ENCODE peak calls at places on chromosomes 2 and 18, in six cellular contexts. One of them, this sample, is unnamed.

GRCh38 chr2:14123436-14124103 is 508.9 kb upstream of the LRATD1 start:
- DNase-seq in iPS DF 6.9: no peak
- DNase-seq in stomach: no peak
- DNase-seq in hepatocyte: no peak
- DNase-seq in trophoblast cell: no peak
- DNase-seq in PC-3: no peak
- DNase-seq in this sample: no peak

GRCh38 chr18:13136689-13137040 is 81.9 kb upstream of the LDLRAD4 start:
- DNase-seq in iPS DF 6.9: no peak
- DNase-seq in stomach: no peak
- DNase-seq in hepatocyte: no peak
- DNase-seq in trophoblast cell: no peak
- DNase-seq in PC-3: no peak
- DNase-seq in this sample: no peak

GRCh38 chr2:235560345-235560744 is 66.5 kb downstream of the AGAP1 start:
- DNase-seq in iPS DF 6.9: no peak
- DNase-seq in stomach: no peak
- DNase-seq in hepatocyte: no peak
- DNase-seq in trophoblast cell: no peak
- DNase-seq in PC-3: no peak
- DNase-seq in this sample: no peak

GRCh38 chr2:241724975-241725870 is 9.2 kb upstream of the D2HGDH start:
- DNase-seq in iPS DF 6.9: no peak
- DNase-seq in stomach: no peak
- DNase-seq in hepatocyte: no peak
- DNase-seq in trophoblast cell: no peak
- DNase-seq in PC-3: no peak
- DNase-seq in this sample: peak; percentile 42

GRCh38 chr2:182360012-182360662 is 66.7 kb downstream of the PDE1A start:
- DNase-seq in iPS DF 6.9: no peak
- DNase-seq in stomach: peak; percentile 60
- DNase-seq in hepatocyte: peak; percentile 14
- DNase-seq in trophoblast cell: no peak
- DNase-seq in PC-3: peak; percentile 15
- DNase-seq in this sample: no peak

GRCh38 chr2:227397562-227397961 is 9.8 kb upstream of the SCYGR1 start:
- DNase-seq in iPS DF 6.9: no peak
- DNase-seq in stomach: no peak
- DNase-seq in hepatocyte: no peak
- DNase-seq in trophoblast cell: no peak
- DNase-seq in PC-3: no peak
- DNase-seq in this sample: no peak

GRCh38 chr2:22276696-22277095 is 1108.3 kb upstream of the KLHL29 start:
- DNase-seq in iPS DF 6.9: no peak
- DNase-seq in stomach: no peak
- DNase-seq in hepatocyte: no peak
- DNase-seq in trophoblast cell: no peak
- DNase-seq in PC-3: no peak
- DNase-seq in this sample: peak; percentile 3

GRCh38 chr2:9138507-9139085 is 68.0 kb upstream of the ASAP2 start:
- DNase-seq in iPS DF 6.9: peak; percentile 67
- DNase-seq in stomach: no peak
- DNase-seq in hepatocyte: peak; percentile 47
- DNase-seq in trophoblast cell: no peak
- DNase-seq in PC-3: no peak
- DNase-seq in this sample: no peak

GRCh38 chr2:96527052-96527964 is 9.2 kb upstream of the ARID5A start:
- DNase-seq in iPS DF 6.9: no peak
- DNase-seq in stomach: no peak
- DNase-seq in hepatocyte: peak; percentile 65
- DNase-seq in trophoblast cell: no peak
- DNase-seq in PC-3: no peak
- DNase-seq in this sample: no peak

GRCh38 chr2:149587950-149588487 is 444 bp upstream of the MMADHC start:
- DNase-seq in iPS DF 6.9: no peak
- DNase-seq in stomach: no peak
- DNase-seq in hepatocyte: no peak
- DNase-seq in trophoblast cell: no peak
- DNase-seq in PC-3: no peak
- DNase-seq in this sample: no peak

GRCh38 chr2:44937688-44938240 is 3.7 kb upstream of the SIX3 start:
- DNase-seq in iPS DF 6.9: no peak
- DNase-seq in stomach: no peak
- DNase-seq in hepatocyte: no peak
- DNase-seq in trophoblast cell: no peak
- DNase-seq in PC-3: no peak
- DNase-seq in this sample: no peak

GRCh38 chr2:208049006-208049405 is 23.7 kb upstream of the PLEKHM3 start:
- DNase-seq in iPS DF 6.9: no peak
- DNase-seq in stomach: no peak
- DNase-seq in hepatocyte: no peak
- DNase-seq in trophoblast cell: no peak
- DNase-seq in PC-3: no peak
- DNase-seq in this sample: no peak

GRCh38 chr2:240435457-240435954 is at the start of gene GPC1:
- DNase-seq in iPS DF 6.9: no peak
- DNase-seq in stomach: peak; percentile 74
- DNase-seq in hepatocyte: peak; percentile 94
- DNase-seq in trophoblast cell: peak; percentile 56
- DNase-seq in PC-3: peak; percentile 83
- DNase-seq in this sample: peak; percentile 18

GRCh38 chr18:54149078-54149697 is 75.3 kb downstream of the MBD2 start:
- DNase-seq in iPS DF 6.9: no peak
- DNase-seq in stomach: no peak
- DNase-seq in hepatocyte: peak; percentile 56
- DNase-seq in trophoblast cell: peak; percentile 82
- DNase-seq in PC-3: peak; percentile 91
- DNase-seq in this sample: no peak

GRCh38 chr2:196131949-196132925 is 39.1 kb downstream of the STK17B start:
- DNase-seq in iPS DF 6.9: no peak
- DNase-seq in stomach: no peak
- DNase-seq in hepatocyte: no peak
- DNase-seq in trophoblast cell: peak; percentile 11
- DNase-seq in PC-3: no peak
- DNase-seq in this sample: no peak

DNA sequence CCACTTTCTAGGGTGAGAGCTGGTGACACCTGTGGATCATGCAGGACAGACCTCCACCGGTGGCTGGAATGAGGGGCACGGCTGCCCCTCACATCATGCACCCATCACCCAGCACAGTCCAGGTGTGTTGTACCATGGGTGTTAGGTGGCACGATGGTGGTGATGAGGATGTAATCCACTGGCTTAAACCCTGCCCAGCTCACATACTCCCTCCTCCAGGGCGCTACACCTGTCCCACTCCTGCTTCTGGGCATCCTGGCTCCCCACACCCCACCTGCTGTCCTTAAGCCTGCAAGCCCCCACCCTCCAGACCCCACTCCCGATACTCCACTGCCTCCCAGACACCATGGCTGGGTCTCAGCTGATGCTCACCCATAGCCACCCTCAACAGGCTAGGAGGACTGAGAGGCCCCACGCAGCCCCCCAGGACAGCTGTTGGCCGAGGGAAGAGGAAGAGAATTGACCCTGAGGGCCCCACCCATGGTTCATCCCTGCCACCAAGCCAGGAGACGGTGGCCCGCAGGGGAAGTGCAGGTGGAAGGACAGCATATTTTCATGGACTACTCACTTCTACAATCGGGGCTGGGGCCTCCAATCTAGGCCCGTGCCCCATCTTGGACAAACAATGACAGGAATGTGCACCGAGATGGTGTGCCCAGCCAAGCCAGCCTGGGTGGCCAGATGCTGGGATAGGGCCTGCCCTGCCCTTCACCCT is 34.3 kb downstream of the MAL start:
- DNase-seq in iPS DF 6.9: no peak
- DNase-seq in stomach: peak; percentile 17
- DNase-seq in hepatocyte: no peak
- DNase-seq in trophoblast cell: peak; percentile 27
- DNase-seq in PC-3: peak; percentile 84
- DNase-seq in this sample: no peak
- H3K27ac ChIP-seq in iPS DF 6.9: no peak overlapping the region
- H3K27ac ChIP-seq in stomach: no peak overlapping the region
- H3K27ac ChIP-seq in hepatocyte: no peak overlapping the region
- H3K27ac ChIP-seq in trophoblast cell: no peak overlapping the region
- H3K27ac ChIP-seq in PC-3: peak overlapping the region; percentile 22
- H3K27ac ChIP-seq in this sample: no peak overlapping the region

DNA sequence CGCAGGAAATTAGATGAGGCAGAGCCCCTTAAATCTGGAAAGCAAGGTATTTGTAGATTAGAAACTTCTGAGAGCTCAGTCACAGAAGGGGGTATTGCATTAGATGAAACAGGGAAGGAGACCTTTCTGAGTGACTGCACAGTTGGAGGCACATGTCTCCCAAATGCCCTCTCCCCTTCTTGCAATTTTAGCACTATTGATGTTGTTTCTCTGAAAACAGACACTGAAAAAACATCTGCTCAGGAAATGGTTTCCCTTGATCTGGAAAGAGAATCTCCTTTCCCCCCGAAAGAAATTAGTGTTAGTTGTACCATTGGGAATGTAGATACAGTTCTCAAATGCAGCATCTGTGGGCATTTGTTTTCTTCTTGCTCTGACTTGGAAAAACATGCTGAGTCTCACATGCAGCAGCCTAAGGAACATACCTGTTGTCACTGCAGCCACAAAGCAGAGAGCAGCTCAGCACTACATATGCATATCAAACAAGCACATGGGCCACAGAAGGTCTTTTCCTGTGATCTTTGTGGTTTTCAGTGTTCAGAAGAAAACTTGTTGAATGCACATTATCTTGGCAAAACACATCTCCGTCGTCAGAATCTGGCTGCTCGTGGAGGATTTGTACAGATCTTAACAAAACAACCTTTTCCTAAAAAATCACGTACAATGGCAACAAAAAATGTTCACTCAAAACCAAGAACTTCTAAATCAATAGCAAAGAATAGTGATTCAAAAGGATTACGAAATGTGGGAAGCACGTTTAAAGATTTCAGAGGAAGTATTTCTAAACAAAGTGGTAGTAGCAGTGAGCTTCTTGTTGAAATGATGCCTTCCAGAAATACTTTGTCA is 33.8 kb downstream of the ZNF407 start:
- DNase-seq in iPS DF 6.9: no peak
- DNase-seq in stomach: no peak
- DNase-seq in hepatocyte: no peak
- DNase-seq in trophoblast cell: no peak
- DNase-seq in PC-3: no peak
- DNase-seq in this sample: peak; percentile 27
- H3K27ac ChIP-seq in iPS DF 6.9: no peak overlapping the region
- H3K27ac ChIP-seq in stomach: peak overlapping the region; percentile 11
- H3K27ac ChIP-seq in hepatocyte: no peak overlapping the region
- H3K27ac ChIP-seq in trophoblast cell: no peak overlapping the region
- H3K27ac ChIP-seq in PC-3: no peak overlapping the region
- H3K27ac ChIP-seq in this sample: no peak overlapping the region

GRCh38 chr18:25351773-25352628 is at the start of gene ZNF521:
- DNase-seq in iPS DF 6.9: no peak
- DNase-seq in stomach: peak; percentile 70
- DNase-seq in hepatocyte: peak; percentile 90
- DNase-seq in trophoblast cell: peak; percentile 3
- DNase-seq in PC-3: peak; percentile 51
- DNase-seq in this sample: no peak

GRCh38 chr18:25350561-25351201 is 1.3 kb downstream of the ZNF521 start:
- DNase-seq in iPS DF 6.9: no peak
- DNase-seq in stomach: no peak
- DNase-seq in hepatocyte: peak; percentile 70
- DNase-seq in trophoblast cell: no peak
- DNase-seq in PC-3: no peak
- DNase-seq in this sample: no peak

GRCh38 chr18:25349926-25350560 is 1.9 kb downstream of the ZNF521 start:
- DNase-seq in iPS DF 6.9: no peak
- DNase-seq in stomach: no peak
- DNase-seq in hepatocyte: peak; percentile 31
- DNase-seq in trophoblast cell: no peak
- DNase-seq in PC-3: no peak
- DNase-seq in this sample: no peak

GRCh38 chr18:25352629-25353005 is 651 bp upstream of the ZNF521 start:
- DNase-seq in iPS DF 6.9: no peak
- DNase-seq in stomach: no peak
- DNase-seq in hepatocyte: no peak
- DNase-seq in trophoblast cell: no peak
- DNase-seq in PC-3: no peak
- DNase-seq in this sample: no peak

GRCh38 chr18:25351280-25351772 is 640 bp downstream of the ZNF521 start:
- DNase-seq in iPS DF 6.9: no peak
- DNase-seq in stomach: no peak
- DNase-seq in hepatocyte: no peak
- DNase-seq in trophoblast cell: no peak
- DNase-seq in PC-3: no peak
- DNase-seq in this sample: no peak
- H3K27ac ChIP-seq in iPS DF 6.9: no peak overlapping the region
- H3K27ac ChIP-seq in stomach: peak overlapping the region; percentile 90
- H3K27ac ChIP-seq in hepatocyte: peak overlapping the region; percentile 86
- H3K27ac ChIP-seq in trophoblast cell: peak overlapping the region; percentile 99
- H3K27ac ChIP-seq in PC-3: no peak overlapping the region
- H3K27ac ChIP-seq in this sample: no peak overlapping the region

DNA sequence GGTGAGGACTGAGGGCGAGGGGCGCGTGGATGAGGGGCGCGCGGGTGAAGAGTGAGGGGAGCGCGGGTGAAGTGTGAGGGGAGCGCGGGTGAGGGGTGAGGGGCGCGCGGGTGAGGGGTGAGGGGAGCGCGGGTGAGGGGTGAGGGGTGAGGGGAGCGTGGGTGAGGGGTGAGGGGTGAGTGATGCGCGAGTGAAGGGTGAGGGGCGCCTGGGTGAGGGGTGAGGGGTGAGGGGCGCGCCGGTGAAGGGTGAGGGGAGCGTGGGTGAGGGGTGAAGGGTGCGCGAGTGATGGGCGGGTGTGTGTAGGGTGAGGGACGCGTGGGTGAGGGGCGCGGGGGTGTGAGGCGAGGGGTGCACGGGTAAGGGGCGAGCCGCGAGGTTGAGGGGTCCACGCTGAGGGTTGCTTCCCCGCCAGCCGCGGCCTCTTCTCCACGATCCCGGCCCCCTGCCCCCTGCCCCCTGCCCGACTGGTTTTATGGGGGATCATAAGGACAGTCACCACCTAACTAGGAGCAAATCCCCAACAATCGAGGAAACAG is 1.1 kb upstream of the SLC66A2 start:
- DNase-seq in iPS DF 6.9: no peak
- DNase-seq in stomach: peak; percentile 24
- DNase-seq in hepatocyte: no peak
- DNase-seq in trophoblast cell: no peak
- DNase-seq in PC-3: no peak
- DNase-seq in this sample: no peak
- H3K27ac ChIP-seq in iPS DF 6.9: no peak overlapping the region
- H3K27ac ChIP-seq in stomach: no peak overlapping the region
- H3K27ac ChIP-seq in hepatocyte: no peak overlapping the region
- H3K27ac ChIP-seq in trophoblast cell: no peak overlapping the region
- H3K27ac ChIP-seq in PC-3: no peak overlapping the region
- H3K27ac ChIP-seq in this sample: peak overlapping the region; percentile 79

DNA sequence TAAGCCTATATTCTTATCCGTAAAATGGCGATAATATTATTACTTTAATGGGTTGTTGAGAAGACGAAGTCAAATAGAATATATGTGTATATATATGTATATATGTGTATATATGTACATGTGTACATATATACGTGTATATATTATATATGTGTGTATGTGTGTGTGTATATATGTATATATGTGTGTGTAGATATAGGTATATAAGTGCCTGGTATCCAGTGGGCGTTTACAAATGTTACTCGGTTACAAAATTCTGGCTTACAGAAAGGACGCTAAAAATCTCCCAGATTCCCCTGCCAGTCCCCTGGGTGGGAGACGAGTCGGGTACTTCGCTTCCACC is 295 bp upstream of the MTX2 start:
- DNase-seq in iPS DF 6.9: no peak
- DNase-seq in stomach: no peak
- DNase-seq in hepatocyte: no peak
- DNase-seq in trophoblast cell: no peak
- DNase-seq in PC-3: no peak
- DNase-seq in this sample: no peak
- H3K27ac ChIP-seq in iPS DF 6.9: no peak overlapping the region
- H3K27ac ChIP-seq in stomach: peak overlapping the region; percentile 92
- H3K27ac ChIP-seq in hepatocyte: peak overlapping the region; percentile 96
- H3K27ac ChIP-seq in trophoblast cell: no peak overlapping the region
- H3K27ac ChIP-seq in PC-3: no peak overlapping the region
- H3K27ac ChIP-seq in this sample: peak overlapping the region; percentile 96